ENCODE peak calls at places on chromosomes 16 and 17, in six cellular contexts. U, S, T, Z, Y and W are unnamed samples.

GRCh38 chr17:16991349-16992009 is 19.6 kb upstream of the TNFRSF13B start:
- DNase-seq in T (peak; percentile 78), S (peak; percentile 75), Y (peak; percentile 86), Z (peak; percentile 88), U (peak; percentile 64), W (peak; percentile 73)

GRCh38 chr17:21194210-21194609 is 19.8 kb downstream of the TMEM11 start:
- DNase-seq in Y (no peak), T (no peak), U (no peak), S (no peak), Z (no peak), W (no peak)

GRCh38 chr17:18285296-18285695 is 24.8 kb downstream of the MIEF2 start:
- DNase-seq in U (no peak), T (no peak), Z (no peak), S (no peak), Y (no peak), W (no peak)

GRCh38 chr17:17897442-17897841 is 60.7 kb upstream of the SREBF1 start:
- DNase-seq in U (no peak), Z (no peak), T (no peak), Y (no peak), S (no peak), W (no peak)

GRCh38 chr17:73363788-73364522 is 52.2 kb upstream of the CDC42EP4 start:
- DNase-seq in Z (no peak), Y (no peak), S (no peak), U (no peak), T (no peak), W (no peak)

GRCh38 chr16:80198265-80198994 is 342.4 kb upstream of the DYNLRB2 start:
- DNase-seq in U (no peak), Z (no peak), T (no peak), Y (no peak), S (peak; percentile 60), W (no peak)

GRCh38 chr16:30737794-30738648 is 10.2 kb upstream of the PHKG2 start:
- DNase-seq in T (no peak), Y (no peak), U (no peak), S (no peak), Z (no peak), W (no peak)

GRCh38 chr17:67059372-67059771 is 15.0 kb downstream of the CACNG1 start:
- DNase-seq in Z (no peak), Y (no peak), S (no peak), U (no peak), T (no peak), W (no peak)

GRCh38 chr16:4378202-4378666 is 6.6 kb downstream of the VASN start:
- DNase-seq in U (no peak), S (no peak), Z (no peak), Y (peak; percentile 56), T (no peak), W (no peak)

GRCh38 chr17:28993645-28994426 is 12.0 kb downstream of the SEZ6 start:
- DNase-seq in U (no peak), Z (no peak), Y (no peak), S (no peak), T (no peak), W (no peak)

GRCh38 chr17:35889818-35890773 is 9.9 kb upstream of the CCL5 start:
- DNase-seq in S (peak; percentile 13), T (no peak), Y (no peak), Z (peak; percentile 27), U (peak; percentile 36), W (no peak)

GRCh38 chr17:55421179-55421934 is at the start of gene MMD:
- DNase-seq in Z (no peak), U (no peak), S (no peak), T (no peak), Y (no peak), W (peak; percentile 47)

GRCh38 chr17:73297934-73298861 is 13.6 kb downstream of the CDC42EP4 start:
- DNase-seq in Z (peak; percentile 60), S (no peak), Y (no peak), U (no peak), T (no peak), W (no peak)

GRCh38 chr16:54320895-54321294 is 34.3 kb upstream of the IRX3 start:
- DNase-seq in T (no peak), U (no peak), Y (no peak), Z (no peak), S (no peak), W (no peak)

GRCh38 chr16:53949716-53950410 is 245.9 kb downstream of the FTO start:
- DNase-seq in U (no peak), S (no peak), T (no peak), Z (no peak), Y (no peak), W (no peak)

GRCh38 chr16:69307856-69308255 is 3.3 kb upstream of the VPS4A start:
- DNase-seq in T (no peak), Z (no peak), S (no peak), Y (no peak), U (no peak), W (no peak)

GRCh38 chr16:69311115-69311532 is at the start of gene VPS4A:
- DNase-seq in Z (peak; percentile 97), T (peak; percentile 97), S (peak; percentile 96), Y (peak; percentile 97), U (peak; percentile 97), W (peak; percentile 96)

GRCh38 chr16:69309316-69309715 is 1.8 kb upstream of the VPS4A start:
- DNase-seq in Y (no peak), U (no peak), S (no peak), Z (no peak), T (no peak), W (peak; percentile 37)

GRCh38 chr16:69311533-69312388 is 611 bp downstream of the VPS4A start:
- DNase-seq in T (peak; percentile 21), Z (peak; percentile 51), S (peak; percentile 58), U (no peak), Y (no peak), W (no peak)

DNA sequence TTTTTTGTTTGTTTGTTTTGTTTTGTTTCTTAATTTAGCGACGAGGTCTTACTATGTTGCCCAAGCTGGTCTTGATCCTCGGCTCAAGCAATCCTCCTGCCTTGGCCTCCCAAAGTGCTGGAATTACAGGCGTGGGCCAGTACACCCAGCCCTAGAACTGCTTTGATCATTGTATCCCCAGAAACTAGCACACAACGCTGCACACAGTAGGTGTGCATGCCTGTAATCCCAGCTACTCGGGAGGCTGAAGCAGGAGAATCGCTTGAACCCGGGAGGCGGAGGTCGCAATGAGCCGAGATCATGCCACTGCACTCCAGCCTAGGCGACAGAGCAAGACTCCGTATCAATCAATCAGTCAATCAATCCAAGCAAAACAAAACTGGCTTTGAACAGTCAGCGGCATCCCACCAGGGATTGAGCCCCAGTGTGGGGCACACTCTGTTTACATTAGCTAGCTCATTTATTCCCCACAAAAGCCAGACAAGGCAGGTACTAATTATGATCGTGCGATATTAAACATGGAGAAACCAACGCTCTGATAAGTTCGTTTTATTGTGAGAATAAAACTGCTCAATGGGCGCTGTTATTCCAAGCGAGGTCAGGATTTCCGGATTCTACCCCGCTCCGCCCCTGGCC is 553 bp upstream of the VPS4A start:
- DNase-seq in Y (peak; percentile 20), Z (no peak), S (no peak), U (no peak), T (no peak), W (no peak)
- H3K27ac ChIP-seq in Y (peak overlapping the region; percentile 69), Z (peak overlapping the region; percentile 72), S (peak overlapping the region; percentile 85), U (peak overlapping the region; percentile 64), T (peak overlapping the region; percentile 75), W (peak overlapping the region; percentile 67)

GRCh38 chr16:57366544-57367040 is 5.7 kb upstream of the CX3CL1 start:
- DNase-seq in Z (no peak), Y (no peak), S (no peak), T (no peak), U (no peak), W (no peak)
- H3K27ac ChIP-seq in Z (no peak overlapping the region), Y (peak overlapping the region; percentile 40), S (no peak overlapping the region), T (no peak overlapping the region), U (no peak overlapping the region), W (no peak overlapping the region)

GRCh38 chr17:83050651-83051422 is 28.6 kb upstream of the METRNL start:
- DNase-seq in T (no peak), S (no peak), Y (peak; percentile 41), U (no peak), Z (no peak), W (no peak)
- H3K27ac ChIP-seq in T (peak overlapping the region; percentile 73), S (peak overlapping the region; percentile 90), Y (peak overlapping the region; percentile 93), U (peak overlapping the region; percentile 69), Z (peak overlapping the region; percentile 82), W (peak overlapping the region; percentile 75)

DNA sequence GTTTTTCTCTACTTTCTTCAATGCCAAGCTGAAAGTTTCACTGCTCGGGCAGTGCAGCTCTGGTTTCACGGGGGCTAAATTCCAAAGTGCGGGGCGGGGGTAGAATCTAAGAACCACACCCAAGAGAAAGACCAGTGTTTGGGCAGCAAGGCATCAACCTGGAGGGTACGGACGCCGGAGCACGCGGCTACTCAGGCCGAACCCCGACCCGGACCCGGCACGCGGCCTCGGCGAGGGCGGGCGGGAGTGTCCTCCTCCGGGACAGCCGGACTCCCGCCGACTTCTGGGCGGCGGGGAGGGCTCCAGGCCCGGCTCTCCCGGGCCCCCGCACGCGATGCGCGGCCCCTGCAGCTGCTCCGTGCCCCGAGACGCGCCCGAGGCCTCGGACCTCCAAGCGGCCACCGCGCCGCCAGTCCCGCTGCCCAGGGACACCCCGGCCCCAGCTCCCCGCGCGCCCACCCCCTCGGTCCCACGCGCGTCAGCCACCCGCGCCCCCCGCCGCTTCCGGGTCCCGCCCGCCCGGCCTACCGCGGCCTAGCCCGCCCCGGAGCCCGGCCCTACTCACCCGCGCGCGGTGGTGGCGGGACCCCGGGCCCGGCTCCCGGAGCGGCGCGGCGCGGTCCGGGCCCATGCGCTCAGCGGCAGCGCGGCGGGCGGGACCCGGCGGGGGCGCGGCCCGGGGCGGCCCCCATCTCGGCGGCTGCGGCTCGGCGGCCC is 561 bp downstream of the AXIN1 start:
- DNase-seq in T (peak; percentile 26), U (no peak), Z (no peak), S (no peak), Y (peak; percentile 57), W (peak; percentile 62)
- H3K27ac ChIP-seq in T (no peak overlapping the region), U (peak overlapping the region; percentile 38), Z (peak overlapping the region; percentile 83), S (peak overlapping the region; percentile 98), Y (peak overlapping the region; percentile 57), W (no peak overlapping the region)

GRCh38 chr16:49827806-49828428 is 28.0 kb downstream of the ZNF423 start:
- DNase-seq in S (no peak), U (no peak), T (no peak), Y (no peak), Z (no peak), W (no peak)
- H3K27ac ChIP-seq in S (no peak overlapping the region), U (no peak overlapping the region), T (no peak overlapping the region), Y (peak overlapping the region; percentile 50), Z (no peak overlapping the region), W (no peak overlapping the region)

GRCh38 chr17:15086776-15087175 is 178.3 kb downstream of the PMP22 start:
- DNase-seq in T (no peak), U (no peak), Z (no peak), S (no peak), Y (no peak), W (no peak)
- H3K27ac ChIP-seq in T (no peak overlapping the region), U (no peak overlapping the region), Z (no peak overlapping the region), S (no peak overlapping the region), Y (peak overlapping the region; percentile 61), W (no peak overlapping the region)

GRCh38 chr16:898216-898615 is 72.6 kb downstream of the LMF1 start:
- DNase-seq in Y (no peak), Z (no peak), S (no peak), T (no peak), U (no peak), W (no peak)
- H3K27ac ChIP-seq in Y (no peak overlapping the region), Z (no peak overlapping the region), S (no peak overlapping the region), T (no peak overlapping the region), U (no peak overlapping the region), W (peak overlapping the region; percentile 93)